ENCODE peak calls at places on chromosomes 1 and 21, in ten cellular contexts. L, M, G, X, Y, O, C, D, W and T are unnamed samples.

GRCh38 chr1:198776602-198777029 is 137.8 kb downstream of the PTPRC start:
- DNase-seq in M (peak), X (no peak), G (no peak), C (peak), D (peak), W (peak), O (peak), Y (no peak), L (peak), T (peak)

GRCh38 chr1:176469450-176469985 is 6.5 kb downstream of the PAPPA2 start:
- DNase-seq in M (no peak), X (no peak), C (peak), D (no peak), Y (no peak), L (no peak), O (no peak), W (no peak), G (no peak), T (no peak)

GRCh38 chr1:6967431-6968079 is 182.3 kb downstream of the CAMTA1 start:
- DNase-seq in L (no peak), Y (no peak), D (no peak), C (no peak), G (no peak), M (no peak), W (no peak), O (no peak), X (no peak), T (peak)

GRCh38 chr1:18530567-18531502 is 50.1 kb downstream of the KLHDC7A start:
- DNase-seq in G (peak), L (no peak), M (no peak), D (peak), O (peak), Y (no peak), W (no peak), X (no peak), C (no peak), T (no peak)

GRCh38 chr21:42311816-42312625 is 3.2 kb downstream of the TFF3 start:
- DNase-seq in G (no peak), L (no peak), C (no peak), X (no peak), Y (no peak), O (no peak), M (no peak), D (no peak), W (no peak), T (no peak)

GRCh38 chr1:232039303-232039702 is 412.7 kb downstream of the DISC1 start:
- DNase-seq in D (no peak), W (peak), O (no peak), L (no peak), Y (no peak), M (no peak), G (no peak), C (peak), X (no peak), T (no peak)

GRCh38 chr1:160256396-160257046 is 5.8 kb downstream of the DCAF8 start:
- DNase-seq in M (no peak), X (no peak), Y (no peak), D (no peak), G (no peak), L (no peak), C (peak), O (no peak), W (peak), T (peak)

GRCh38 chr1:145962157-145963102 is 1.9 kb downstream of the ANKRD34A start:
- DNase-seq in D (no peak), C (no peak), W (no peak), L (peak), Y (no peak), M (no peak), X (no peak), O (peak), G (peak), T (no peak)

GRCh38 chr1:24754229-24754628 is 9.0 kb downstream of the CLIC4 start:
- DNase-seq in Y (no peak), M (no peak), X (no peak), G (no peak), W (no peak), O (no peak), D (no peak), L (no peak), C (peak), T (no peak)

GRCh38 chr1:22141948-22142314 is 966 bp downstream of the WNT4 start:
- DNase-seq in Y (no peak), W (no peak), O (no peak), L (no peak), X (no peak), C (no peak), D (no peak), M (no peak), G (peak), T (no peak)

DNA sequence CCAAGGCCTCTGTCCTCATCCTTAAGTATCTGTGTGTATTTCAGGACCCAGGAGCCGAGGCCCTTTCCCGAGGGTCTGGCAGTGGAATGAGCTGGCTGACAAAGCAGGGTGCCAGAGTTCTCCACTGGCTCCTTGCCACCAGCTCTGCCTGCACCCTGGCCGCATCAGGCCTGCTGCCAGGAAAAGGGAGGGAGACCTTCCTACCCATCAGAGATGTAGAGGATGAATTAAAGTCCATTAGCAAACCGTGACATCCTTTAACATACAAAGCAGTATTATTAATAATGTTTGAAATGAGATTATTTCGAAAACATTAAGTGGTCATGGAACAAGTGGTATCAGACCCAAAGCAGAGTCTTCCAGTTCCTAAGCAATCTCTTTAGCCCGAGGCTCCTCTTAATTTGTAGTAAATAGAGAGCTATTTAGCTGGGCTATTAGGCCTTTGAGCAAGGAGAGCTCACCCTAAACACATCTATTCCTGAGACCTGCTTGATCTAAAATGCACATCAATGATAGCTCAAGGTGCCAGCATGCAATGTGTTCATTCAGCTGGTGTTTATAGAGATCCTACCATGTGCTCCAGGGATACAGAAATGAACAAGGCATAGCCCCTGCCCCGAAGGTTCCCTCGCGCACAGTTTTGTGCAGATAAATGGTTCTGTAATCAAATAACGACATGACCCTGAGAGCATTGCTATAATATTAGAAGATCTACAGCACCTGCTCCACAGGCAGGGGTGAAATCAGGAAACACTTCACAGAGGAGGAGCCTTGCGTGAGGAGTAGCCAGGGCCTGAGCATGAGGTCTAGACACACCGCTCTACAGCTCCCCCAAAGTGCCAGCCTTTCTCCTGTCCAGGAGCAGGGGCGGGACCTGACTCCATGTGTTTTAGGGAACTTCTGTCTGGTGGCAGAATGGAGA is 44.0 kb downstream of the FAM163A start:
- DNase-seq in W (no peak), D (no peak), C (no peak), Y (no peak), O (no peak), L (peak), G (no peak), M (no peak), X (no peak), T (no peak)
- TF ChIP-seq CTCF in W (no peak), D (no peak), C (no peak), Y (no peak), O (no peak), L (no peak), G (no peak), M (no peak), X (no peak), T (no peak)

DNA sequence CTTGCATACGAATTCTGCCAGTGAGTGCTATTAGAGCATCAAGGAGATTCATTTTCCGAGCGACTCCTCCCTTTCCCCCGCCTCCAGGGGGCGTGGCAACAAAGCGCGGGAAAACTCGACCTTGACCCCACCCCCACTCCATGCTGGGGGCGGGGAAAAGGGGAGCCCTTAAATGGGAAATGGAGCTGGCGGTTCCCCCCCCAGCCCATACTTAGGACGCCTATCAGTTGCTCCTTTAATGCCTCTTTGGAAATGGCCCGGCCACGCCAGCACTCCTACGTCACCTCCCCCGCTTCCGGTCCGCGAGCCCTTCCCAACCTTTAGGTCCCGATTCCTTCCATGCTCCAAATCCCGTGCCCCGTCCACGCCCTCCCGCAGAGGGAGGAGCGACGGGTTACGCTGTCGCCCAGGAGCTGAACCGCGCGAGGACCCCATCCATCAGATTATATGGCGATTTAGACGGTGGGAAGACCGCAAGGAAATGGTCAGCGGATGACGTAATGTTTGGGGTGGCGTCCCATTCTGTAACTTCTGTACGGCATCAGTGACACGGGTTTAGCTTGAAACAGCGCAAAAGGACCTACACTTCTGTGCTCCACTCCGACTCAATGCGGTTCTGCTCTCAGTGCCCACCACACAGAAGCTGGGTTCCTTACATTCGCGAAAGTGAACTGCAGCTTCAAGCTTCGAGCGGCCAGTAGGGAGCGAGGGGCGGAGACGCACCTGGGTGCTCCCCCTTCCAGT is 702 bp upstream of the ZNF687 start:
- DNase-seq in G (peak), W (peak), L (peak), M (peak), Y (peak), O (peak), C (peak), D (peak), X (peak), T (peak)
- TF ChIP-seq CTCF in G (no peak), W (peak), L (peak), M (no peak), Y (peak), O (peak), C (no peak), D (no peak), X (no peak), T (peak)

DNA sequence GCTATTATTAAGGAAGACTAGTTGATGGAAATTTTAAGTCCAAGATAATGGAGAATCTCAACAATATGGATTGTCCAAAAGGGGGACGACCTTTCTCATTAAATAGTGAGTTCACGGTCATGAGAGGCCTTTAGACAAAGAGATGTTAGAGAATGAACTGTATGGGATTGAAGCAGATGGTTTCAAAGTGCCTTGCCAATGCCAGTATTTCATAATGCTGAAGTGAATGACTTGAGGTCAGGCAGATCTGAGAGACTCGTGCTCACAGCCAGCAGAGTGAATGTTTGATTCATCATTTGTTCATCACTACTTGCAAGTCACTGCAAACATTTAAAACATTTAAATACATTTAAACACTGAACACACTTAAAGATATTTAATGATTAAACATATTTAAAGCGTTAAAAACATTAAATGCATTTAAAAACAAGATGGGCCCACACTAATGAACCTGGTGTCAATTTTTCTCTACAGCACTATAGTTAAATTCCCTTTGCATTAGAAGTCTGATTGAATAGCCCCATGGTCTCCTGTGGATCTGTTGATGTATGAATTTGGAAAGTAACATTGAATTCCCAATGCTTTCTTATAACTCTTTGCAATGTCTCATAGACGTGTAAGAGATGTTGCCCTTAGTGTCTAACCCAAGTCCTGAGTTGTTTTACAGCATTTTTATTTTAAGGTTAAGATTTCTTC is 80.7 kb downstream of the TGFB2 start:
- DNase-seq in L (no peak), O (no peak), Y (no peak), M (no peak), G (no peak), D (no peak), X (no peak), C (peak), W (peak), T (peak)
- TF ChIP-seq CTCF in L (no peak), O (no peak), Y (no peak), M (no peak), G (no peak), D (no peak), X (no peak), C (no peak), W (no peak), T (no peak)

GRCh38 chr1:97202981-97203380 is 481.4 kb downstream of the PTBP2 start:
- DNase-seq in X (no peak), O (no peak), W (no peak), G (no peak), D (no peak), C (no peak), M (no peak), Y (no peak), L (no peak), T (no peak)

GRCh38 chr1:97209381-97209780 is 487.8 kb downstream of the PTBP2 start:
- DNase-seq in X (no peak), L (no peak), Y (no peak), D (no peak), O (no peak), G (no peak), M (no peak), C (no peak), W (no peak), T (no peak)

GRCh38 chr1:97200627-97201026 is 479.0 kb downstream of the PTBP2 start:
- DNase-seq in D (no peak), X (no peak), G (no peak), O (no peak), Y (no peak), C (no peak), L (no peak), W (no peak), M (no peak), T (no peak)

GRCh38 chr1:97202481-97202880 is 480.9 kb downstream of the PTBP2 start:
- DNase-seq in G (no peak), L (no peak), D (no peak), X (no peak), Y (no peak), O (no peak), W (no peak), C (no peak), M (no peak), T (peak)

DNA sequence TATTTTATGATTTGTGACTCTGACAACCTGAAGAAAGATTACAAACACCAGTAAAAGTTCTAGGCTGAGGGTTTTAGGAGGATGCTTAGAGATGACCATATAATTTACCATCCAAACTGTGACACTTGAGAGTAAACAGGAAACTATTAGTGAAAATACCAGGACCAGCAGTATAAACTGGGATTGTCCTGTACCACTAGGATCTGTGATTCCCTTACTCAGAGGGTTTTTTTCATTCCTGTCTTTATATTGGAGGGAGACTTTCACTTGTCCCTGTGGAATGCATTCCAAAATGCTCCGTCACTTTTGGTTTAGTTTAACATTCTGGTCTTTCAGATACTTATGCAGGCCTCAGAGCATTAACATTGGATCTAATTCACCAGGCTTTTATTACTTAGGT is 482.9 kb downstream of the PTBP2 start:
- DNase-seq in X (no peak), L (no peak), O (no peak), D (no peak), G (no peak), M (no peak), C (peak), W (peak), Y (no peak), T (no peak)
- TF ChIP-seq CTCF in X (no peak), L (no peak), O (no peak), D (no peak), G (no peak), M (no peak), C (no peak), W (no peak), Y (no peak), T (no peak)

GRCh38 chr1:211488641-211489040 is 3.3 kb downstream of the RD3 start:
- DNase-seq in W (no peak), M (no peak), X (no peak), D (no peak), O (no peak), L (no peak), G (no peak), Y (no peak), C (no peak), T (no peak)
- TF ChIP-seq CTCF in W (no peak), M (no peak), X (no peak), D (no peak), O (no peak), L (no peak), G (no peak), Y (no peak), C (no peak), T (no peak)

GRCh38 chr21:34537838-34538237 is 25.8 kb upstream of the KCNE1 start:
- DNase-seq in Y (no peak), D (no peak), W (no peak), O (no peak), M (no peak), X (no peak), L (no peak), C (no peak), G (no peak), T (no peak)
- TF ChIP-seq CTCF in Y (no peak), D (no peak), W (no peak), O (no peak), M (no peak), X (no peak), L (no peak), C (no peak), G (no peak), T (no peak)

GRCh38 chr21:34890258-34890723 is 158.8 kb downstream of the RUNX1 start:
- DNase-seq in Y (no peak), L (no peak), M (no peak), W (no peak), O (no peak), C (no peak), X (no peak), G (peak), D (peak), T (no peak)

GRCh38 chr21:34889537-34890257 is 159.4 kb downstream of the RUNX1 start:
- DNase-seq in D (peak), W (peak), G (peak), M (peak), X (peak), O (peak), Y (peak), L (peak), C (peak), T (peak)

GRCh38 chr21:34892196-34892595 is 156.9 kb downstream of the RUNX1 start:
- DNase-seq in Y (no peak), M (no peak), L (no peak), G (no peak), X (no peak), O (no peak), D (no peak), C (peak), W (peak), T (no peak)

GRCh38 chr21:34891610-34891943 is 157.5 kb downstream of the RUNX1 start:
- DNase-seq in W (no peak), Y (no peak), O (no peak), C (no peak), G (no peak), L (no peak), X (no peak), D (no peak), M (no peak), T (no peak)

DNA sequence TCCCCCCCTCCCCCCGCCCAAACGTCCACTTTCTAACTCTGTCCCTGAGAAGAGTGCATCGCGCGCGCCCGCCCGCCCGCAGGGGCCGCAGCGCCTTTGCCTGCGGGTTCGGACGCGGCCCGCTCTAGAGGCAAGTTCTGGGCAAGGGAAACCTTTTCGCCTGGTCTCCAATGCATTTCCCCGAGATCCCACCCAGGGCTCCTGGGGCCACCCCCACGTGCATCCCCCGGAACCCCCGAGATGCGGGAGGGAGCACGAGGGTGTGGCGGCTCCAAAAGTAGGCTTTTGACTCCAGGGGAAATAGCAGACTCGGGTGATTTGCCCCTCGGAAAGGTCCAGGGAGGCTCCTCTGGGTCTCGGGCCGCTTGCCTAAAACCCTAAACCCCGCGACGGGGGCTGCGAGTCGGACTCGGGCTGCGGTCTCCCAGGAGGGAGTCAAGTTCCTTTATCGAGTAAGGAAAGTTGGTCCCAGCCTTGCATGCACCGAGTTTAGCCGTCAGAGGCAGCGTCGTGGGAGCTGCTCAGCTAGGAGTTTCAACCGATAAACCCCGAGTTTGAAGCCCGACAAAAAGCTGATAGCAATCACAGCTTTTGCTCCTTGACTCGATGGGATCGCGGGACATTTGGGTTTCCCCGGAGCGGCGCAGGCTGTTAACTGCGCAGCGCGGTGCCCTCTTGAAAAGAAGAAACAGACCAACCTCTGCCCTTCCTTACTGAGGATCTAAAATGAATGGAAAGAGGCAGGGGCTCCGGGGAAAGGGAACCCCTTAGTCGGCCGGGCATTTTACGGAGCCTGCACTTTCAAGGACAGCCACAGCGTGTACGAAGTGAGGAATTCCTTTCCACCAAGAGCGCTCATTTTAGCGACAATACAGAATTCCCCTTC is 158.1 kb downstream of the RUNX1 start:
- DNase-seq in L (peak), Y (peak), D (no peak), X (no peak), O (no peak), G (peak), M (no peak), C (peak), W (peak), T (no peak)
- TF ChIP-seq CTCF in L (no peak), Y (peak), D (no peak), X (no peak), O (no peak), G (no peak), M (no peak), C (peak), W (peak), T (no peak)

GRCh38 chr1:26852701-26853100 is 10.2 kb upstream of the SFN start:
- DNase-seq in L (no peak), D (no peak), X (no peak), Y (no peak), W (no peak), O (no peak), M (no peak), G (no peak), C (no peak), T (no peak)

GRCh38 chr1:26853156-26853555 is 9.8 kb upstream of the SFN start:
- DNase-seq in C (peak), W (peak), O (peak), D (peak), M (peak), Y (peak), L (peak), G (peak), X (peak), T (peak)

GRCh38 chr1:26848499-26848898 is 14.4 kb upstream of the SFN start:
- DNase-seq in W (no peak), X (no peak), L (no peak), Y (no peak), O (no peak), M (no peak), C (no peak), D (no peak), G (no peak), T (no peak)

GRCh38 chr1:26851106-26851684 is 11.8 kb upstream of the SFN start:
- DNase-seq in O (no peak), W (no peak), L (no peak), M (no peak), X (no peak), G (peak), D (no peak), Y (no peak), C (no peak), T (no peak)

GRCh38 chr1:26848947-26849774 is 13.8 kb upstream of the SFN start:
- DNase-seq in L (no peak), M (no peak), O (no peak), X (no peak), Y (no peak), D (no peak), G (no peak), C (peak), W (peak), T (peak)
- TF ChIP-seq CTCF in L (no peak), M (no peak), O (no peak), X (no peak), Y (no peak), D (no peak), G (no peak), C (no peak), W (no peak), T (no peak)